ENCODE peak calls at places on chromosome 1, in four cellular contexts. Y is NCI-H1694 treated with DMSO at 0.1 percent for 48 hours, M is AG08396, C is T47D. W is an unnamed sample.

GRCh38 chr1:2544093-2544874 is 11.9 kb upstream of the TNFRSF14 start:
- DNase-seq in Y (no peak), M (no peak), C (no peak), W (no peak)

GRCh38 chr1:117628343-117628742 is 22.5 kb downstream of the TENT5C start:
- DNase-seq in Y (no peak), M (no peak), C (no peak), W (no peak)

GRCh38 chr1:230057681-230058565 is 9.1 kb upstream of the GALNT2 start:
- DNase-seq in Y (no peak), M (no peak), C (no peak), W (no peak)

GRCh38 chr1:204503913-204504519 is 9.4 kb upstream of the PIK3C2B start:
- DNase-seq in Y (no peak), M (no peak), C (no peak), W (no peak)

GRCh38 chr1:93814059-93814794 is 64.8 kb downstream of the DNTTIP2 start:
- DNase-seq in Y (peak), M (peak), C (peak), W (peak)

GRCh38 chr1:89598450-89599331 is 34.2 kb upstream of the LRRC8C start:
- DNase-seq in Y (peak), M (peak), C (peak), W (no peak)

GRCh38 chr1:112508242-112509004 is at the start of gene WNT2B:
- DNase-seq in Y (peak), M (peak), C (peak), W (no peak)

GRCh38 chr1:26126321-26127084 is 14.9 kb downstream of the PDIK1L start:
- DNase-seq in Y (no peak), M (no peak), C (no peak), W (no peak)

GRCh38 chr1:31609512-31609911 is 8.0 kb upstream of the HCRTR1 start:
- DNase-seq in Y (no peak), M (no peak), C (no peak), W (no peak)

GRCh38 chr1:94025383-94026340 is 95.3 kb downstream of the ABCA4 start:
- DNase-seq in Y (peak), M (peak), C (peak), W (peak)

GRCh38 chr1:3468236-3469103 is 14.0 kb downstream of the ARHGEF16 start:
- DNase-seq in Y (no peak), M (no peak), C (no peak), W (peak)

GRCh38 chr1:30652151-30652915 is 71.1 kb downstream of the MATN1 start:
- DNase-seq in Y (no peak), M (no peak), C (no peak), W (no peak)

GRCh38 chr1:54480201-54480848 is 67.7 kb upstream of the ACOT11 start:
- DNase-seq in Y (no peak), M (no peak), C (no peak), W (no peak)

W was measured in heart right ventricle.